ENCODE peak calls at places on chromosomes 3 and 15, in nine cellular contexts. X is WTC11; T is C1 segment of cervical spinal cord; P is substantia nigra; H is amniotic epithelial cell; I is stimulated activated CD4-positive, alpha-beta T cell treated with anti-CD3 and anti-CD28 coated beads, Interleukin-1b, Interleukin-23, amount 100 ng/mL, for 4 hours; A is NCI-H1092 treated with DMSO at 0.1 percent for 48 hours; R is kidney glomerular epithelial cell; G is HCEC 1CT. F is an unnamed sample.
A peak's percentile ranks its signal among the peaks of the same experiment; 100 is the strongest.

GRCh38 chr15:35107122-35107521 is 22.0 kb upstream of the NANOGP8 start:
- DNase-seq in X (no peak), T (no peak), P (no peak), H (no peak), I (no peak), A (no peak), R (no peak), G (peak; percentile 45), F (no peak)

GRCh38 chr3:135514064-135514455 is 451.5 kb upstream of the PPP2R3A start:
- DNase-seq in X (no peak), T (no peak), P (no peak), H (no peak), I (no peak), A (no peak), R (no peak), G (peak; percentile 43), F (no peak)

GRCh38 chr15:37246856-37247255 is 146.5 kb upstream of the MEIS2 start:
- DNase-seq in X (peak; percentile 21), T (no peak), P (no peak), H (no peak), I (no peak), A (no peak), R (no peak), G (no peak), F (no peak)

GRCh38 chr3:82144811-82145210 is 383.4 kb upstream of the GBE1 start:
- DNase-seq in X (no peak), T (no peak), P (no peak), H (no peak), I (no peak), A (no peak), R (no peak), G (no peak), F (no peak)

GRCh38 chr15:74391604-74392401 is 24.4 kb upstream of the CYP11A1 start:
- DNase-seq in X (no peak), T (no peak), P (no peak), H (no peak), I (no peak), A (no peak), R (no peak), G (no peak), F (no peak)

GRCh38 chr3:149493315-149494021 is 19.0 kb downstream of the TM4SF4 start:
- DNase-seq in X (no peak), T (no peak), P (no peak), H (no peak), I (no peak), A (no peak), R (no peak), G (no peak), F (no peak)

GRCh38 chr3:27195059-27195458 is 174.1 kb downstream of the NEK10 start:
- DNase-seq in X (no peak), T (no peak), P (no peak), H (no peak), I (no peak), A (no peak), R (no peak), G (peak; percentile 22), F (no peak)

GRCh38 chr3:23602895-23603443 is 202.8 kb upstream of the UBE2E1 start:
- DNase-seq in X (peak; percentile 29), T (no peak), P (no peak), H (no peak), I (no peak), A (no peak), R (no peak), G (no peak), F (no peak)

GRCh38 chr3:11655188-11655928 is 11.6 kb upstream of the VGLL4 start:
- DNase-seq in X (peak; percentile 36), T (no peak), P (no peak), H (no peak), I (no peak), A (peak; percentile 11), R (no peak), G (no peak), F (no peak)

GRCh38 chr3:29705906-29706507 is 425.1 kb downstream of the RBMS3 start:
- DNase-seq in X (no peak), T (no peak), P (no peak), H (no peak), I (no peak), A (no peak), R (no peak), G (no peak), F (no peak)

GRCh38 chr15:48440084-48440483 is 108.9 kb downstream of the DUT start:
- DNase-seq in X (peak; percentile 58), T (no peak), P (no peak), H (peak; percentile 86), I (no peak), A (no peak), R (no peak), G (peak; percentile 84), F (no peak)

F was measured in activated naive CD4-positive, alpha-beta T cell.